ENCODE peak calls at places on chromosomes 16 and 17, in six cellular contexts. A, Q, B, F, O and U are unnamed samples.

GRCh38 chr17:4206945-4207344 is 56.8 kb downstream of the ANKFY1 start:
- DNase-seq in A (no peak), Q (no peak), B (no peak), F (no peak), O (no peak), U (peak)

GRCh38 chr16:49466881-49467280 is 93.3 kb downstream of the C16orf78 start:
- DNase-seq in A (no peak), Q (no peak), B (no peak), F (no peak), O (no peak), U (no peak)

GRCh38 chr17:44970136-44970737 is 2.1 kb upstream of the C1QL1 start:
- DNase-seq in A (peak), Q (peak), B (no peak), F (peak), O (no peak), U (no peak)

GRCh38 chr17:64001763-64002529 is 3.8 kb downstream of the PRR29 start:
- DNase-seq in A (no peak), Q (no peak), B (peak), F (peak), O (peak), U (no peak)

GRCh38 chr17:12619444-12620199 is 46.1 kb upstream of the MYOCD start:
- DNase-seq in A (no peak), Q (no peak), B (peak), F (no peak), O (no peak), U (no peak)

GRCh38 chr16:8958344-8958808 is 5.3 kb downstream of the USP7 start:
- DNase-seq in A (peak), Q (no peak), B (peak), F (no peak), O (peak), U (no peak)

GRCh38 chr16:64196444-64196843 is 925.4 kb downstream of the CDH11 start:
- DNase-seq in A (no peak), Q (no peak), B (peak), F (no peak), O (peak), U (no peak)

GRCh38 chr16:29009050-29009837 is 24.4 kb downstream of the LAT start:
- DNase-seq in A (no peak), Q (no peak), B (no peak), F (no peak), O (no peak), U (no peak)

GRCh38 chr17:29610395-29610794 is 12.3 kb downstream of the CORO6 start:
- DNase-seq in A (no peak), Q (no peak), B (no peak), F (no peak), O (no peak), U (no peak)

GRCh38 chr17:28746611-28747045 is 2.8 kb downstream of the TRAF4 start:
- DNase-seq in A (peak), Q (peak), B (no peak), F (no peak), O (no peak), U (peak)

GRCh38 chr16:72434159-72434558 is 262.2 kb upstream of the PMFBP1 start:
- DNase-seq in A (no peak), Q (no peak), B (peak), F (no peak), O (peak), U (no peak)

GRCh38 chr17:18141210-18141803 is 32.8 kb downstream of the MYO15A start:
- DNase-seq in A (peak), Q (peak), B (peak), F (peak), O (peak), U (peak)

GRCh38 chr16:28212532-28212873 is 738 bp upstream of the XPO6 start:
- DNase-seq in A (no peak), Q (peak), B (peak), F (no peak), O (no peak), U (no peak)

GRCh38 chr16:80084163-80084562 is 456.6 kb upstream of the DYNLRB2 start:
- DNase-seq in A (no peak), Q (no peak), B (no peak), F (no peak), O (no peak), U (no peak)

GRCh38 chr16:80085606-80086005 is 455.2 kb upstream of the DYNLRB2 start:
- DNase-seq in A (no peak), Q (no peak), B (no peak), F (no peak), O (no peak), U (no peak)

GRCh38 chr16:80080287-80080851 is 460.4 kb upstream of the DYNLRB2 start:
- DNase-seq in A (no peak), Q (peak), B (no peak), F (no peak), O (no peak), U (no peak)

GRCh38 chr16:80081851-80082250 is 458.9 kb upstream of the DYNLRB2 start:
- DNase-seq in A (no peak), Q (peak), B (no peak), F (no peak), O (no peak), U (no peak)

DNA sequence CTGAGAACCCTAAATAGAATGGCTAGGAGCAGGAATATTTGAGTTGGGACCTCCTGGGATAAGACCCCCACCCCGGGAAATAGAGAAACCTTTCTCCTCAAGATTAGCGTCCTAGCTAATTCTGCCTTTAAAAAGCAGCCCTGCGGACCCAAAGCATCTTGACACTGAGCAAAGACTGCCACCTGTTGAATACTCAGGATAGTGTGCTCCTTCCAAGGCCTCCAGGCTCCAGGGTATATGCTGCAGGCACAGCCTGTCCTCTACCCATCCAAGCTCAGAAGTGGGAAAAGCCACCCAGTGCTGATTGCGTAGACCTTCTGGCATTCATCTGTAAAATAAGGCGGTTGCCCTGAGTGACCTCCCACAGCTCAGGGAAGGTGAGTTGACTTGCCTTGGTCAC is 456.2 kb upstream of the DYNLRB2 start:
- DNase-seq in A (peak), Q (peak), B (peak), F (peak), O (peak), U (peak)
- TF ChIP-seq CTCF in A (peak), Q (peak), B (no peak), F (peak), O (peak), U (peak)

GRCh38 chr17:41600318-41600717 is 12.2 kb downstream of the KRT16 start:
- DNase-seq in A (no peak), Q (no peak), B (no peak), F (no peak), O (no peak), U (no peak)
- TF ChIP-seq CTCF in A (no peak), Q (no peak), B (no peak), F (no peak), O (no peak), U (no peak)

GRCh38 chr16:52912565-52913173 is 140.0 kb downstream of the CHD9NB start:
- DNase-seq in A (peak), Q (peak), B (peak), F (peak), O (peak), U (peak)
- TF ChIP-seq CTCF in A (peak), Q (peak), B (peak), F (peak), O (peak), U (peak)

DNA sequence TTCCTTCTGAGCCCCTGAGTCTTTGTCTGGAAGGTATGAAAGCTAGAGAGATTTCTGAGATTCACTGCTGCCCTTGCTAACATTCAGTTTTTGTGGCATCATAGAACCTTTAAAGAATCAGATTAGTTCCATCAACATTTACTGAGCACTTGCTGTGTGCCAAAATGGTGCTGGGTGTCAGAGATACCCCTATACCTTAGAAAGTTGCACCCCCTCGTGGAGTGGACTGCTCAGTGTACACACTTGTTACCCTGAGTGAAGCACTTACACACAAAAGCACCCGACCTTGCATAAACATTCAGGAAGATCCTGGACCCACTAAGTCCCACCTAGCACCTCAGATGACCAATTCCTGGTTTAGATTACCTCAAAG is 229.9 kb upstream of the CCL2 start:
- DNase-seq in A (no peak), Q (no peak), B (no peak), F (no peak), O (no peak), U (no peak)
- TF ChIP-seq CTCF in A (no peak), Q (no peak), B (no peak), F (no peak), O (no peak), U (no peak)

GRCh38 chr17:74212913-74213791 is at the start of gene TTYH2:
- DNase-seq in A (peak), Q (peak), B (peak), F (peak), O (peak), U (peak)
- TF ChIP-seq CTCF in A (peak), Q (peak), B (peak), F (peak), O (peak), U (no peak)

GRCh38 chr16:19071811-19072777 is 4.7 kb downstream of the COQ7 start:
- DNase-seq in A (peak), Q (peak), B (peak), F (peak), O (peak), U (peak)

GRCh38 chr16:19068237-19068815 is 912 bp downstream of the COQ7 start:
- DNase-seq in A (no peak), Q (no peak), B (no peak), F (no peak), O (no peak), U (no peak)

GRCh38 chr16:19062706-19063105 is 4.7 kb upstream of the COQ7 start:
- DNase-seq in A (no peak), Q (no peak), B (no peak), F (no peak), O (no peak), U (no peak)

GRCh38 chr16:19066988-19067348 is 446 bp upstream of the COQ7 start:
- DNase-seq in A (peak), Q (no peak), B (no peak), F (peak), O (no peak), U (no peak)

DNA sequence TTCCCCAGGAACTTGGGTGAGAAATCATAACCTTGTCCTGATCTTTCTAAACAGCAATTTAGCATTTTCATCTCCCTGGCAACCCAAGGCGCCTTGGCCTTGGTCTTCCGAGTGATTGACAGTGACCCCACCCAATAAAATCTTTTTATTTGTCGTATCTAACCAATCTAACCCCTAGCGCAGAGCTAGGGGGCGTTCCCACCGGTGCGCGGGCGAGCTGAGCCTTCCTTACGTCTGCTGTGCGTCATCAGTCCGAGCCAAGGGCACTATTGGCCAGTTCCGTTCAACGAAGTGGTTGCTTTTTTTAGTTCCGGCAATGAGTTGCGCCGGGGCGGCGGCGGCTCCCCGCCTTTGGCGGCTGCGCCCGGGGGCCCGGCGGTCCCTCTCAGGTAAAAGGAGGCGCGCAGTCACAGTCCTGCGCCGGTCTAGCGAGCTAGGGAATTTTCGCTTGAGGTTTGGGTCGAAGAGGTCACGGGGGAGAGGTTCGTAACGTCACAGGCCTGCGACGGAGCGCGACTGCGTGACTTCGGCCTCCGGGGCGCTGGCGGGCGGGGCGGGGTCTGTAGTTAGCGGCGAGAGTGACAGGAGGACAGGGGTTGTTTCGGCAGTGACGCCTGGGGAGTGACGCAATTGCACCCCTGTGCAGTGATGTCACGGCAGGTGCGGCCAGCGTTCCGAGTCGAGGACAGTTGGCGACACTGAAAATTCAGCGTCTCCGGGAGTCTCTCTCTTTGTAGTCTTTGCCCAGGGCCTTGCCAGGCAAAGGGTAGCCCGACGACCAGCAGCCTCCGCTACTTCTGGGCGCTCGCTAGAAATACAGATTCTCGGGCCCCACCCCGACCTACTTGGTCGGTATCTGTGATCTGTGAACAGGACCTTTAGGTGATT is at the start of gene COQ7:
- DNase-seq in A (peak), Q (peak), B (peak), F (peak), O (peak), U (peak)
- TF ChIP-seq CTCF in A (peak), Q (no peak), B (no peak), F (no peak), O (no peak), U (no peak)

GRCh38 chr17:75784473-75785015 is at the start of gene UNK:
- DNase-seq in A (peak), Q (peak), B (peak), F (peak), O (peak), U (peak)
- TF ChIP-seq CTCF in A (no peak), Q (no peak), B (no peak), F (no peak), O (no peak), U (no peak)

DNA sequence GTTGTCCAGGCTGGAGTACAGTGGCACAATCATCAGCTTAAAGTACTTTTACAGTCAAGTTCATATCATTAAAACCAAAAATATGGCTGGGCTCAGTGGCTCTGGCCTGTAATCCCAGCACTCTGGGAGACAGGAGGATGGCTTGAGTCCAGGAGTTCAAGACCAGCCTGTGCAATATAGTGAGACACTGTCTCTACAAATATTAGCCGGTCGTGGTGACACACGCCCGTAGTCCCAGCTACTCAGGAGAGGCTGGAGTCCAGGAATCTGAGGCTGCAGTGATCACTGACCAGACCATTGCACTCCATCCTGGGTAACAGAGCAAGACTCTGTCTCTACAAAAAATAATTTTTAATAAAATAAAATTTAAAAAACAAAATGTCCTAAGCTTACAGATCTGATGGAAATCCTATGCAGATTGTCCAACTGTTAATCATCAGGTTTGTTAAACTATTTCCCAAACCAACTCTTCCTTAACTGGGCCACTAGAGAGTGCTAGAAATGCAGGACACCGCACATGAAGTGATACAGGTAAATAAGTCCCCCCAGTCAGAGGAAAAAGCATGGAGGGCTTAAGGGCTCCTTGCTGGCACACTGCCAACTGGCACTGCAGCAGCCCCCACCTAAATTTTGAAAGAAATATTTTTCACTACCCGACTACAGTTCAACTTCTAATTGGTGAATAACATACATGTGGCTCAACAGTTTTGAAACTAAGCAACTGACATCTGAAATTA is 2.8 kb downstream of the USP22 start:
- DNase-seq in A (no peak), Q (peak), B (peak), F (no peak), O (peak), U (peak)
- TF ChIP-seq CTCF in A (peak), Q (peak), B (peak), F (peak), O (peak), U (peak)

GRCh38 chr16:46789075-46789474 is 40.9 kb upstream of the MYLK3 start:
- DNase-seq in A (no peak), Q (no peak), B (no peak), F (no peak), O (no peak), U (no peak)
- TF ChIP-seq CTCF in A (no peak), Q (no peak), B (no peak), F (no peak), O (no peak), U (no peak)

DNA sequence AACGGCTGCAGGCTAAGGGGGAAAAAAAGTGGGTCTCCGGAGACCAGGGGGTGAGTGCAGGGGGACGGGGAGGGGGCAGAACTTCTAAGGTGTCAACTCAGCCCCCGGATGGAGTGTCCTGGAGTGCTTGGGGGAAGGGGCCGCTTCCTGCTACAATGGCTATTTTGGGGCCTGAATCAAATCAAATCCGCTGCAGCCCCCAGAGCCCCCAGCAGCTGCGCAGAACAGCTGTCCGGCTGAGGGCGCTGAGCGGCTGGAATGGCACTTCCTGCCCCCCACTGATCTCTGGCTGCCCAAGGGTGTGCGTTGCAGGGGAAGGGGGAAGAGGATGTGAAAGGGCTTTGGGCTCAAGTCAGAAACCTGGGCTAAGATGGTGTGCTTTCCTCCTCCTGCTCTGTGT is 24.2 kb upstream of the PHB1 start:
- DNase-seq in A (no peak), Q (no peak), B (no peak), F (no peak), O (no peak), U (no peak)
- TF ChIP-seq CTCF in A (no peak), Q (no peak), B (no peak), F (no peak), O (no peak), U (no peak)